ENCODE peak calls at places on chromosomes 6 and 20, in four cellular contexts. One of them, this sample, is unnamed.

GRCh38 chr6:132275253-132275970 is 125.9 kb downstream of the MOXD1 start:
- DNase-seq in non-pigmented ciliary epithelial cell: no peak
- DNase-seq in amniotic stem cell: no peak
- DNase-seq in A172: no peak
- DNase-seq in this sample: no peak

GRCh38 chr20:47875302-47876025 is 90.2 kb upstream of the SULF2 start:
- DNase-seq in non-pigmented ciliary epithelial cell: peak
- DNase-seq in amniotic stem cell: no peak
- DNase-seq in A172: peak
- DNase-seq in this sample: no peak

GRCh38 chr6:121647905-121648304 is 212.5 kb downstream of the GJA1 start:
- DNase-seq in non-pigmented ciliary epithelial cell: peak
- DNase-seq in amniotic stem cell: no peak
- DNase-seq in A172: peak
- DNase-seq in this sample: peak

GRCh38 chr6:13407709-13408695 is 79.4 kb downstream of the GFOD1 start:
- DNase-seq in non-pigmented ciliary epithelial cell: peak
- DNase-seq in amniotic stem cell: no peak
- DNase-seq in A172: peak
- DNase-seq in this sample: peak

GRCh38 chr6:91667596-91667995 is 1080.7 kb upstream of the MAP3K7 start:
- DNase-seq in non-pigmented ciliary epithelial cell: no peak
- DNase-seq in amniotic stem cell: no peak
- DNase-seq in A172: no peak
- DNase-seq in this sample: no peak

GRCh38 chr6:104357928-104358327 is 501.8 kb downstream of the HACE1 start:
- DNase-seq in non-pigmented ciliary epithelial cell: no peak
- DNase-seq in amniotic stem cell: no peak
- DNase-seq in A172: no peak
- DNase-seq in this sample: no peak

GRCh38 chr20:14235355-14235754 is 102.1 kb downstream of the FLRT3 start:
- DNase-seq in non-pigmented ciliary epithelial cell: peak
- DNase-seq in amniotic stem cell: peak
- DNase-seq in A172: peak
- DNase-seq in this sample: no peak

GRCh38 chr6:135189344-135189743 is 8.2 kb downstream of the MYB start:
- DNase-seq in non-pigmented ciliary epithelial cell: no peak
- DNase-seq in amniotic stem cell: no peak
- DNase-seq in A172: no peak
- DNase-seq in this sample: no peak

GRCh38 chr6:34246249-34246562 is 2.6 kb downstream of the SMIM29 start:
- DNase-seq in non-pigmented ciliary epithelial cell: no peak
- DNase-seq in amniotic stem cell: no peak
- DNase-seq in A172: no peak
- DNase-seq in this sample: no peak

This sample was measured in COLO829.